ENCODE peak calls at places on chromosomes 5 and 9, in five cellular contexts. One of them, this sample, is unnamed.

GRCh38 chr5:144032375-144032774 is 138.1 kb downstream of the YIPF5 start:
- DNase-seq in fibroblast of villous mesenchyme: no peak
- DNase-seq in glutamatergic neuron: no peak
- DNase-seq in KBM-7: no peak
- DNase-seq in activated T-cell treated with anti-CD3 and anti-CD28 coated beads for 24 hours: no peak
- DNase-seq in this sample: no peak

GRCh38 chr5:108638021-108638420 is 109.7 kb upstream of the FER start:
- DNase-seq in KBM-7: no peak
- DNase-seq in activated T-cell treated with anti-CD3 and anti-CD28 coated beads for 24 hours: no peak
- DNase-seq in glutamatergic neuron: no peak
- DNase-seq in fibroblast of villous mesenchyme: no peak
- DNase-seq in this sample: no peak

GRCh38 chr5:56822961-56823360 is 7.6 kb downstream of the MAP3K1 start:
- DNase-seq in activated T-cell treated with anti-CD3 and anti-CD28 coated beads for 24 hours: no peak
- DNase-seq in fibroblast of villous mesenchyme: no peak
- DNase-seq in glutamatergic neuron: no peak
- DNase-seq in KBM-7: no peak
- DNase-seq in this sample: no peak

GRCh38 chr9:122122468-122122867 is 29.4 kb upstream of the TTLL11 start:
- DNase-seq in activated T-cell treated with anti-CD3 and anti-CD28 coated beads for 24 hours: no peak
- DNase-seq in KBM-7: no peak
- DNase-seq in glutamatergic neuron: no peak
- DNase-seq in fibroblast of villous mesenchyme: no peak
- DNase-seq in this sample: no peak

GRCh38 chr9:137286980-137287383 is 9.5 kb downstream of the TOR4A start:
- DNase-seq in glutamatergic neuron: no peak
- DNase-seq in fibroblast of villous mesenchyme: peak
- DNase-seq in activated T-cell treated with anti-CD3 and anti-CD28 coated beads for 24 hours: no peak
- DNase-seq in KBM-7: peak
- DNase-seq in this sample: no peak

GRCh38 chr9:38026021-38026809 is 42.8 kb downstream of the SHB start:
- DNase-seq in glutamatergic neuron: peak
- DNase-seq in activated T-cell treated with anti-CD3 and anti-CD28 coated beads for 24 hours: no peak
- DNase-seq in fibroblast of villous mesenchyme: peak
- DNase-seq in KBM-7: no peak
- DNase-seq in this sample: no peak

GRCh38 chr5:30438785-30439184 is 754.7 kb upstream of the CDH6 start:
- DNase-seq in fibroblast of villous mesenchyme: no peak
- DNase-seq in glutamatergic neuron: no peak
- DNase-seq in activated T-cell treated with anti-CD3 and anti-CD28 coated beads for 24 hours: no peak
- DNase-seq in KBM-7: no peak
- DNase-seq in this sample: no peak

GRCh38 chr5:169071-169727 is 22.1 kb upstream of the LRRC14B start:
- DNase-seq in KBM-7: no peak
- DNase-seq in fibroblast of villous mesenchyme: peak
- DNase-seq in activated T-cell treated with anti-CD3 and anti-CD28 coated beads for 24 hours: no peak
- DNase-seq in glutamatergic neuron: peak
- DNase-seq in this sample: no peak

GRCh38 chr9:134353539-134353938 is 27.3 kb downstream of the RXRA start:
- DNase-seq in activated T-cell treated with anti-CD3 and anti-CD28 coated beads for 24 hours: no peak
- DNase-seq in KBM-7: no peak
- DNase-seq in fibroblast of villous mesenchyme: no peak
- DNase-seq in glutamatergic neuron: no peak
- DNase-seq in this sample: no peak

GRCh38 chr5:110321117-110321516 is 405.4 kb downstream of the TMEM232 start:
- DNase-seq in activated T-cell treated with anti-CD3 and anti-CD28 coated beads for 24 hours: no peak
- DNase-seq in fibroblast of villous mesenchyme: peak
- DNase-seq in KBM-7: no peak
- DNase-seq in glutamatergic neuron: no peak
- DNase-seq in this sample: no peak

GRCh38 chr9:117218951-117219350 is 195.9 kb downstream of the ASTN2 start:
- DNase-seq in glutamatergic neuron: no peak
- DNase-seq in fibroblast of villous mesenchyme: no peak
- DNase-seq in KBM-7: no peak
- DNase-seq in activated T-cell treated with anti-CD3 and anti-CD28 coated beads for 24 hours: no peak
- DNase-seq in this sample: no peak

GRCh38 chr9:33510264-33511183 is 13.5 kb upstream of the ANKRD18B start:
- DNase-seq in fibroblast of villous mesenchyme: peak
- DNase-seq in activated T-cell treated with anti-CD3 and anti-CD28 coated beads for 24 hours: peak
- DNase-seq in KBM-7: peak
- DNase-seq in glutamatergic neuron: peak
- DNase-seq in this sample: no peak

GRCh38 chr5:79002374-79002773 is 17.3 kb upstream of the ARSB start:
- DNase-seq in fibroblast of villous mesenchyme: no peak
- DNase-seq in glutamatergic neuron: no peak
- DNase-seq in KBM-7: no peak
- DNase-seq in activated T-cell treated with anti-CD3 and anti-CD28 coated beads for 24 hours: no peak
- DNase-seq in this sample: no peak

GRCh38 chr5:172293054-172293744 is 9.6 kb upstream of the UBTD2 start:
- DNase-seq in fibroblast of villous mesenchyme: peak
- DNase-seq in glutamatergic neuron: peak
- DNase-seq in activated T-cell treated with anti-CD3 and anti-CD28 coated beads for 24 hours: peak
- DNase-seq in KBM-7: peak
- DNase-seq in this sample: peak

GRCh38 chr9:2043881-2044462 is 28.8 kb downstream of the SMARCA2 start:
- DNase-seq in glutamatergic neuron: no peak
- DNase-seq in activated T-cell treated with anti-CD3 and anti-CD28 coated beads for 24 hours: no peak
- DNase-seq in fibroblast of villous mesenchyme: no peak
- DNase-seq in KBM-7: peak
- DNase-seq in this sample: no peak

GRCh38 chr5:7902993-7903625 is 34.2 kb downstream of the MTRR start:
- DNase-seq in activated T-cell treated with anti-CD3 and anti-CD28 coated beads for 24 hours: no peak
- DNase-seq in KBM-7: no peak
- DNase-seq in glutamatergic neuron: no peak
- DNase-seq in fibroblast of villous mesenchyme: no peak
- DNase-seq in this sample: no peak

GRCh38 chr9:126148994-126149393 is 177.6 kb upstream of the MVB12B start:
- DNase-seq in KBM-7: no peak
- DNase-seq in fibroblast of villous mesenchyme: no peak
- DNase-seq in activated T-cell treated with anti-CD3 and anti-CD28 coated beads for 24 hours: no peak
- DNase-seq in glutamatergic neuron: no peak
- DNase-seq in this sample: no peak

GRCh38 chr5:115888027-115888426 is 46.3 kb downstream of the AP3S1 start:
- DNase-seq in KBM-7: peak
- DNase-seq in fibroblast of villous mesenchyme: peak
- DNase-seq in glutamatergic neuron: no peak
- DNase-seq in activated T-cell treated with anti-CD3 and anti-CD28 coated beads for 24 hours: no peak
- DNase-seq in this sample: no peak

GRCh38 chr5:150129813-150130492 is 25.7 kb downstream of the PDGFRB start:
- DNase-seq in fibroblast of villous mesenchyme: peak
- DNase-seq in glutamatergic neuron: peak
- DNase-seq in KBM-7: peak
- DNase-seq in activated T-cell treated with anti-CD3 and anti-CD28 coated beads for 24 hours: peak
- DNase-seq in this sample: peak

GRCh38 chr9:135878528-135879236 is 28.7 kb downstream of the CAMSAP1 start:
- DNase-seq in KBM-7: no peak
- DNase-seq in activated T-cell treated with anti-CD3 and anti-CD28 coated beads for 24 hours: no peak
- DNase-seq in fibroblast of villous mesenchyme: no peak
- DNase-seq in glutamatergic neuron: no peak
- DNase-seq in this sample: no peak

GRCh38 chr9:68974901-68975300 is 39.0 kb downstream of the PRKACG start:
- DNase-seq in fibroblast of villous mesenchyme: no peak
- DNase-seq in glutamatergic neuron: no peak
- DNase-seq in KBM-7: no peak
- DNase-seq in activated T-cell treated with anti-CD3 and anti-CD28 coated beads for 24 hours: no peak
- DNase-seq in this sample: no peak

GRCh38 chr9:92964607-92964975 is 17.3 kb downstream of the FGD3 start:
- DNase-seq in glutamatergic neuron: no peak
- DNase-seq in fibroblast of villous mesenchyme: no peak
- DNase-seq in activated T-cell treated with anti-CD3 and anti-CD28 coated beads for 24 hours: no peak
- DNase-seq in KBM-7: no peak
- DNase-seq in this sample: peak

GRCh38 chr9:109335929-109336328 is 15.1 kb upstream of the EPB41L4B start:
- DNase-seq in activated T-cell treated with anti-CD3 and anti-CD28 coated beads for 24 hours: no peak
- DNase-seq in fibroblast of villous mesenchyme: peak
- DNase-seq in glutamatergic neuron: no peak
- DNase-seq in KBM-7: no peak
- DNase-seq in this sample: no peak

GRCh38 chr5:112703866-112704820 is 33.5 kb upstream of the APC start:
- DNase-seq in glutamatergic neuron: no peak
- DNase-seq in activated T-cell treated with anti-CD3 and anti-CD28 coated beads for 24 hours: no peak
- DNase-seq in fibroblast of villous mesenchyme: peak
- DNase-seq in KBM-7: peak
- DNase-seq in this sample: no peak

GRCh38 chr5:132104561-132104960 is 31.0 kb downstream of the CSF2 start:
- DNase-seq in activated T-cell treated with anti-CD3 and anti-CD28 coated beads for 24 hours: no peak
- DNase-seq in glutamatergic neuron: no peak
- DNase-seq in KBM-7: no peak
- DNase-seq in fibroblast of villous mesenchyme: peak
- DNase-seq in this sample: no peak

GRCh38 chr9:14136646-14137370 is 177.1 kb downstream of the NFIB start:
- DNase-seq in glutamatergic neuron: no peak
- DNase-seq in fibroblast of villous mesenchyme: no peak
- DNase-seq in KBM-7: no peak
- DNase-seq in activated T-cell treated with anti-CD3 and anti-CD28 coated beads for 24 hours: no peak
- DNase-seq in this sample: no peak

GRCh38 chr5:146025108-146025507 is 80.3 kb downstream of the PLAC8L1 start:
- DNase-seq in activated T-cell treated with anti-CD3 and anti-CD28 coated beads for 24 hours: no peak
- DNase-seq in glutamatergic neuron: no peak
- DNase-seq in KBM-7: no peak
- DNase-seq in fibroblast of villous mesenchyme: no peak
- DNase-seq in this sample: no peak

GRCh38 chr9:26165426-26165825 is 487.2 kb upstream of the TUSC1 start:
- DNase-seq in KBM-7: no peak
- DNase-seq in fibroblast of villous mesenchyme: no peak
- DNase-seq in activated T-cell treated with anti-CD3 and anti-CD28 coated beads for 24 hours: no peak
- DNase-seq in glutamatergic neuron: no peak
- DNase-seq in this sample: no peak

GRCh38 chr5:16467363-16468219 is 2.0 kb upstream of the ZNF622 start:
- DNase-seq in glutamatergic neuron: no peak
- DNase-seq in fibroblast of villous mesenchyme: peak
- DNase-seq in activated T-cell treated with anti-CD3 and anti-CD28 coated beads for 24 hours: no peak
- DNase-seq in KBM-7: no peak
- DNase-seq in this sample: no peak

GRCh38 chr9:116027096-116027495 is 126.5 kb upstream of the PAPPA start:
- DNase-seq in KBM-7: no peak
- DNase-seq in glutamatergic neuron: no peak
- DNase-seq in activated T-cell treated with anti-CD3 and anti-CD28 coated beads for 24 hours: no peak
- DNase-seq in fibroblast of villous mesenchyme: peak
- DNase-seq in this sample: no peak

GRCh38 chr5:36363101-36363500 is 61.4 kb upstream of the RANBP3L start:
- DNase-seq in activated T-cell treated with anti-CD3 and anti-CD28 coated beads for 24 hours: no peak
- DNase-seq in fibroblast of villous mesenchyme: peak
- DNase-seq in glutamatergic neuron: no peak
- DNase-seq in KBM-7: no peak
- DNase-seq in this sample: no peak

GRCh38 chr9:13778486-13779110 is 499.1 kb upstream of the MPDZ start:
- DNase-seq in glutamatergic neuron: no peak
- DNase-seq in fibroblast of villous mesenchyme: no peak
- DNase-seq in activated T-cell treated with anti-CD3 and anti-CD28 coated beads for 24 hours: no peak
- DNase-seq in KBM-7: no peak
- DNase-seq in this sample: no peak

GRCh38 chr5:3384531-3384930 is 211.1 kb upstream of the IRX1 start:
- DNase-seq in glutamatergic neuron: no peak
- DNase-seq in KBM-7: no peak
- DNase-seq in fibroblast of villous mesenchyme: no peak
- DNase-seq in activated T-cell treated with anti-CD3 and anti-CD28 coated beads for 24 hours: no peak
- DNase-seq in this sample: no peak

GRCh38 chr5:139389701-139390638 is at the start of gene MZB1:
- DNase-seq in glutamatergic neuron: no peak
- DNase-seq in KBM-7: peak
- DNase-seq in activated T-cell treated with anti-CD3 and anti-CD28 coated beads for 24 hours: peak
- DNase-seq in fibroblast of villous mesenchyme: no peak
- DNase-seq in this sample: peak

GRCh38 chr9:128689293-128689770 is 310 bp downstream of the SET start:
- DNase-seq in fibroblast of villous mesenchyme: no peak
- DNase-seq in glutamatergic neuron: peak
- DNase-seq in activated T-cell treated with anti-CD3 and anti-CD28 coated beads for 24 hours: no peak
- DNase-seq in KBM-7: no peak
- DNase-seq in this sample: peak

GRCh38 chr5:141729387-141730006 is 47.5 kb upstream of the ARAP3 start:
- DNase-seq in glutamatergic neuron: no peak
- DNase-seq in KBM-7: no peak
- DNase-seq in activated T-cell treated with anti-CD3 and anti-CD28 coated beads for 24 hours: no peak
- DNase-seq in fibroblast of villous mesenchyme: no peak
- DNase-seq in this sample: no peak